ENCODE peak calls at places on chromosomes 12 and 14, in five cellular contexts. E is HEK293T, I is GM12878, U is H1, N is HepG2. V is an unnamed sample.

GRCh38 chr14:69850086-69850735 is 29.0 kb upstream of the SMOC1 start:
- DNase-seq in E (no peak), I (no peak), U (peak; percentile 43), N (peak; percentile 86), V (no peak)

GRCh38 chr14:54040851-54041250 is 84.2 kb upstream of the BMP4 start:
- DNase-seq in E (no peak), I (no peak), U (no peak), N (no peak), V (no peak)

GRCh38 chr12:111418594-111418880 is 12.8 kb downstream of the SH2B3 start:
- DNase-seq in E (no peak), I (no peak), U (no peak), N (no peak), V (no peak)

GRCh38 chr14:68719634-68720384 is 73.1 kb downstream of the ZFP36L1 start:
- DNase-seq in E (no peak), I (no peak), U (no peak), N (no peak), V (no peak)

GRCh38 chr14:69685716-69686115 is 74.3 kb downstream of the SUSD6 start:
- DNase-seq in E (no peak), I (no peak), U (no peak), N (peak; percentile 62), V (no peak)

GRCh38 chr12:89484470-89484869 is 40.1 kb downstream of the GALNT4 start:
- DNase-seq in E (no peak), I (no peak), U (no peak), N (no peak), V (no peak)

GRCh38 chr12:130333341-130333740 is 4.3 kb upstream of the PIWIL1 start:
- DNase-seq in E (no peak), I (no peak), U (no peak), N (no peak), V (no peak)

GRCh38 chr12:22283006-22283506 is 51.5 kb downstream of the ST8SIA1 start:
- DNase-seq in E (no peak), I (no peak), U (no peak), N (no peak), V (no peak)

GRCh38 chr14:78405071-78405856 is 235.1 kb downstream of the NRXN3 start:
- DNase-seq in E (no peak), I (no peak), U (no peak), N (no peak), V (no peak)

GRCh38 chr12:120078868-120079267 is 37.7 kb downstream of the RAB35 start:
- DNase-seq in E (no peak), I (no peak), U (no peak), N (no peak), V (no peak)

GRCh38 chr12:47832263-47832933 is 12.7 kb upstream of the HDAC7 start:
- DNase-seq in E (no peak), I (no peak), U (no peak), N (no peak), V (no peak)

GRCh38 chr14:95770777-95771176 is 56.9 kb upstream of the TCL1A start:
- DNase-seq in E (no peak), I (no peak), U (no peak), N (no peak), V (no peak)

GRCh38 chr12:128268348-128268725 is 1.4 kb downstream of the TMEM132C start:
- DNase-seq in E (no peak), I (no peak), U (peak; percentile 59), N (no peak), V (no peak)

GRCh38 chr12:132881853-132882252 is 5.6 kb downstream of the CHFR start:
- DNase-seq in E (no peak), I (no peak), U (no peak), N (no peak), V (no peak)

GRCh38 chr12:46524778-46525177 is 152.2 kb upstream of the SLC38A2 start:
- DNase-seq in E (no peak), I (no peak), U (no peak), N (no peak), V (no peak)

GRCh38 chr14:36022765-36023415 is 153.6 kb downstream of the PTCSC3 start:
- DNase-seq in E (no peak), I (no peak), U (no peak), N (no peak), V (no peak)

GRCh38 chr14:51674294-51675002 is 22.7 kb downstream of the FRMD6 start:
- DNase-seq in E (no peak), I (no peak), U (no peak), N (no peak), V (no peak)

GRCh38 chr12:57521475-57522018 is 1.1 kb upstream of the MBD6 start:
- DNase-seq in E (no peak), I (no peak), U (peak; percentile 62), N (peak; percentile 72), V (no peak)

GRCh38 chr12:27437839-27438238 is 8.7 kb upstream of the SMCO2 start:
- DNase-seq in E (no peak), I (no peak), U (no peak), N (no peak), V (no peak)

GRCh38 chr12:108346727-108347710 is 7.9 kb upstream of the CMKLR1 start:
- DNase-seq in E (no peak), I (no peak), U (no peak), N (no peak), V (no peak)

GRCh38 chr12:28172434-28173030 is 17.7 kb upstream of the CCDC91 start:
- DNase-seq in E (peak; percentile 34), I (no peak), U (no peak), N (peak; percentile 39), V (peak; percentile 52)

GRCh38 chr14:31897581-31898186 is 179.4 kb upstream of the ARHGAP5 start:
- DNase-seq in E (no peak), I (no peak), U (no peak), N (no peak), V (no peak)

GRCh38 chr12:78929075-78929418 is 64.5 kb downstream of the SYT1 start:
- DNase-seq in E (no peak), I (no peak), U (no peak), N (no peak), V (no peak)

GRCh38 chr14:21536395-21537087 is 10.4 kb upstream of the SALL2 start:
- DNase-seq in E (no peak), I (no peak), U (peak; percentile 76), N (no peak), V (no peak)

GRCh38 chr14:44370727-44371126 is 136.4 kb downstream of the FSCB start:
- DNase-seq in E (no peak), I (no peak), U (no peak), N (no peak), V (no peak)

GRCh38 chr14:21041676-21042433 is at the start of gene RNASE7:
- DNase-seq in E (no peak), I (no peak), U (no peak), N (no peak), V (no peak)

GRCh38 chr12:68163546-68164210 is 4.1 kb upstream of the IFNG start:
- DNase-seq in E (no peak), I (peak; percentile 35), U (no peak), N (no peak), V (no peak)

DNA sequence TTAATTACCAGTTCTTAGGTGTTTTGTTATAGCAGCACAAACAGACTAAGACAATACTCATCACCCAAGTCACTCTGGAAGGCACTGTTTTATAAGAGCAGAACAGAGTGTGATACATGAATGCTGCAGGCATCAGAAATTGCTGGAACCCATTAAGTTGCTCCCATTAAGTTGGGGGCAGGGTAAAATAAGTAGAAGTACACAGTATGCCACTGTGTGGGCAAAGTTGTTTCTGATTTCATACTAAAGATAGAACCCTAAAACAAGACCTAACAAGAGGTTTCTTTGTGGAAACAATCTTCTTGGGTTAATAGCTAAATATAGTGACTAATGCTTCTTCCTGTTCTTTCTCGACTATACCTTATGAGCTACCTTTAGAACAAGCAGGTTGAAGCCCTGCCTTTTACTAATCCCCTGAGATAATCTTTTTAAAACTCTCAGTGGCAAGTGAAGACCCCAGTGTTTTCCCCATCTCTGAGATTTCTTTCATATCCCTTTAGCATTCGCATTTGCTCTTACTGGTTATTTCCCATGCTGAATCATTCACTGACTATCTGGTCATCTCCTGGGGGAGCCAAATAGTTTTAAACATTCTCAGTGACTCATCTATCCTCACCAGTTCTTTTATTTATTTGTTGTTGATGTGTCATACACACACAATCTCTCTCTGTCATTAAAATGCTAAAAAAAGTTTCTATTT is 52.3 kb downstream of the SOCS2 start:
- DNase-seq in E (no peak), I (peak; percentile 63), U (no peak), N (peak; percentile 52), V (no peak)
- TF ChIP-seq SUZ12 in E (no peak), I (no peak), U (no peak), N (no peak), V (no peak)

GRCh38 chr14:28536889-28537288 is 229.7 kb upstream of the FOXG1 start:
- DNase-seq in E (no peak), I (no peak), U (no peak), N (no peak), V (no peak)

GRCh38 chr14:28542040-28542439 is 224.5 kb upstream of the FOXG1 start:
- DNase-seq in E (no peak), I (no peak), U (no peak), N (no peak), V (no peak)
- TF ChIP-seq SUZ12 in E (no peak), I (no peak), U (no peak), N (no peak), V (no peak)

DNA sequence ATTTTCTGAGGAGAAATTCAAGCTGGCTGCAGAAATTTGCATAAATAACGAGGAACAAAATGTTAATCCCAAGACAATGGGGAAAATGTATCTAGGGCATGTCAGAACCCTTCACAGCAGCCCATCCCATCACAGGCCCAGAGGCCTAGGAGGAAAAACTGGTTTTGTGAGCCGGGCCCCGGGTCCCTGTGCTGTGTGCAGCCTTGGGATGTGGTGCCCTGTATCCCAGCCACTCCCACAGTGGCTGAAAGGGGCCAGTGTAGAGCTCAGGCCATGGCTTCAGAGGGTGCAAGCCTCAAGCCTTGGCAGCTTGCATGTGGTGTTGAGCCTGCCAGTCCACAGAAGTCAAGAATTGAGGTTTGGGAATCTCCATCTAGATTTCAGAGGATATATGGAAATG is 57.7 kb downstream of the NPAS3 start:
- DNase-seq in E (no peak), I (no peak), U (no peak), N (no peak), V (no peak)
- TF ChIP-seq SUZ12 in E (no peak), I (no peak), U (no peak), N (no peak), V (no peak)

GRCh38 chr14:90610641-90611040 is 205.6 kb downstream of the TTC7B start:
- DNase-seq in E (no peak), I (no peak), U (no peak), N (no peak), V (no peak)

GRCh38 chr14:90611501-90611900 is 204.7 kb downstream of the TTC7B start:
- DNase-seq in E (no peak), I (no peak), U (no peak), N (no peak), V (no peak)

GRCh38 chr14:90608281-90608680 is 207.9 kb downstream of the TTC7B start:
- DNase-seq in E (no peak), I (no peak), U (no peak), N (no peak), V (no peak)

GRCh38 chr14:90608925-90609324 is 207.3 kb downstream of the TTC7B start:
- DNase-seq in E (no peak), I (no peak), U (no peak), N (no peak), V (no peak)

GRCh38 chr14:90609376-90609775 is 206.9 kb downstream of the TTC7B start:
- DNase-seq in E (no peak), I (no peak), U (no peak), N (no peak), V (no peak)
- TF ChIP-seq SUZ12 in E (no peak), I (no peak), U (no peak), N (no peak), V (no peak)

V was measured in NT2/D1.